ENCODE peak calls at places on chromosomes 12 and 14, in five cellular contexts. Q is Caco-2, I is fibroblast of pulmonary artery, X is lower lobe of right lung, K is sigmoid colon. Y is an unnamed sample.

GRCh38 chr12:58395470-58395869 is 454.1 kb downstream of the ATP23 start:
- DNase-seq in Q (no peak), I (no peak), X (no peak), K (no peak), Y (no peak)

GRCh38 chr12:111406474-111407370 is 999 bp downstream of the SH2B3 start:
- DNase-seq in Q (no peak), I (no peak), X (peak), K (peak), Y (no peak)

GRCh38 chr14:64147126-64147790 is 146.9 kb downstream of the ESR2 start:
- DNase-seq in Q (no peak), I (peak), X (no peak), K (no peak), Y (no peak)

GRCh38 chr14:99838555-99839193 is 45.5 kb downstream of the EML1 start:
- DNase-seq in Q (no peak), I (peak), X (peak), K (no peak), Y (no peak)

GRCh38 chr12:89469361-89469760 is 55.2 kb downstream of the GALNT4 start:
- DNase-seq in Q (no peak), I (peak), X (no peak), K (no peak), Y (no peak)

GRCh38 chr12:109202770-109203169 is 86.4 kb downstream of the ACACB start:
- DNase-seq in Q (no peak), I (no peak), X (no peak), K (peak), Y (no peak)

GRCh38 chr12:90331821-90332220 is 623.2 kb downstream of the CCER1 start:
- DNase-seq in Q (no peak), I (no peak), X (no peak), K (no peak), Y (no peak)

GRCh38 chr12:27280412-27280811 is 36.3 kb downstream of the STK38L start:
- DNase-seq in Q (no peak), I (no peak), X (no peak), K (no peak), Y (no peak)

DNA sequence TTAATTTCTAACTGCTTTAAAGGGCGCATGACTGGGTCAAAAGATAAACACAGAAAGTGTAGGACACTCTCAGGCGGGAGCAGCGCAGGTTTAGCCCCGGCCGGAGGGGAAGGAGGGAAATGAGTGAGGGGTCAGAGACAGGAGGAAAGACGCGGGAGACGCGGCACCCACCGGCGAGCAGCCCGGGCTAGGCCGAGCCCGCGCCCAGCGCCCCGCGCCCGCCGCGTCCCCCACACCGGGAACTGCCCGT is 575 bp downstream of the GXYLT1 start:
- DNase-seq in Q (peak), I (no peak), X (no peak), K (no peak), Y (no peak)
- H3K4me3 ChIP-seq in Q (peak), I (peak), X (peak), K (peak), Y (peak)

GRCh38 chr12:116532428-116532827 is 26.8 kb upstream of the MAP1LC3B2 start:
- DNase-seq in Q (no peak), I (no peak), X (no peak), K (no peak), Y (no peak)

GRCh38 chr12:116533343-116534248 is 25.6 kb upstream of the MAP1LC3B2 start:
- DNase-seq in Q (peak), I (peak), X (peak), K (peak), Y (peak)

GRCh38 chr12:116534341-116535121 is 24.6 kb upstream of the MAP1LC3B2 start:
- DNase-seq in Q (no peak), I (no peak), X (no peak), K (peak), Y (no peak)

GRCh38 chr12:116535241-116535640 is 23.9 kb upstream of the MAP1LC3B2 start:
- DNase-seq in Q (no peak), I (no peak), X (no peak), K (no peak), Y (no peak)

GRCh38 chr12:116532986-116533342 is 26.2 kb upstream of the MAP1LC3B2 start:
- DNase-seq in Q (no peak), I (no peak), X (no peak), K (no peak), Y (no peak)
- H3K4me3 ChIP-seq in Q (peak), I (peak), X (peak), K (peak), Y (peak)

DNA sequence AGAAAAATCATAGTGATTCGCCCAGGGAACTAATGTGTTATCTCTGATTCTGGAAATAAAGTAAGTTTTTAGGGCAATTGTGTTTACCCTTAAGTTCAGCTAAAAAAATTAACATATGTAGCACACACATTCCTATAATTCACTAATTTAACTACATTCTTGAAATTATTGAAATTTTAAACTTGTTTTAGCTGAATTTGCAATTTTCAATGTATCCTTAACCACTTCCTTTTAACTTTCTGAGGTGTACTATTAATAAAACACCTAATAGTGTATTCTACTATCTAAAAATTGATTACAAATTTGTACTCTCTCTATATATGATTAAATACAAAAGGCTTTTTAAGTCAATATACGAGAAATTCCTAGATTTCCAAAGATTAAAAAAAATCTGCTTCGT is 2.2 kb downstream of the KLHL28 start:
- DNase-seq in Q (no peak), I (no peak), X (no peak), K (no peak), Y (no peak)
- H3K4me3 ChIP-seq in Q (no peak), I (peak), X (peak), K (no peak), Y (peak)

GRCh38 chr14:101503431-101504095 is 57.7 kb upstream of the DIO3 start:
- DNase-seq in Q (peak), I (no peak), X (peak), K (peak), Y (peak)
- H3K4me3 ChIP-seq in Q (no peak), I (no peak), X (no peak), K (no peak), Y (no peak)

Y was measured in coronary artery.